ENCODE peak calls at places on chromosomes 11 and 22, in ten cellular contexts. S, U, C, W, I, Z, P, B, V and O are unnamed samples.
A peak's percentile ranks its signal among the peaks of the same experiment; 100 is the strongest.

GRCh38 chr11:117097567-117098268 is 510 bp downstream of the SIK3 start:
- DNase-seq in S (peak; percentile 61), U (peak; percentile 18), C (peak; percentile 38), W (no peak), I (peak; percentile 43), Z (peak; percentile 77), P (no peak), B (no peak), V (no peak), O (no peak)

GRCh38 chr22:22959147-22959827 is 71.7 kb downstream of the IGLL5 start:
- DNase-seq in S (peak; percentile 92), U (peak; percentile 83), C (peak; percentile 85), W (peak; percentile 61), I (peak; percentile 31), Z (peak; percentile 64), P (peak; percentile 66), B (peak; percentile 51), V (peak; percentile 67), O (peak; percentile 37)

GRCh38 chr22:22171357-22172218 is 73.0 kb upstream of the VPREB1 start:
- DNase-seq in S (no peak), U (peak; percentile 47), C (peak; percentile 28), W (no peak), I (peak; percentile 8), Z (no peak), P (no peak), B (no peak), V (no peak), O (no peak)

GRCh38 chr22:36362819-36363377 is 24.9 kb downstream of the MYH9 start:
- DNase-seq in S (no peak), U (no peak), C (peak; percentile 59), W (no peak), I (peak; percentile 60), Z (no peak), P (no peak), B (no peak), V (no peak), O (no peak)

GRCh38 chr11:3219281-3219892 is 774 bp upstream of the MRGPRG start:
- DNase-seq in S (no peak), U (no peak), C (no peak), W (no peak), I (no peak), Z (no peak), P (no peak), B (no peak), V (no peak), O (no peak)

GRCh38 chr22:37077802-37078448 is 26.4 kb downstream of the KCTD17 start:
- DNase-seq in S (peak; percentile 42), U (peak; percentile 84), C (peak; percentile 55), W (no peak), I (peak; percentile 50), Z (peak; percentile 81), P (peak; percentile 25), B (no peak), V (peak; percentile 77), O (peak; percentile 80)

GRCh38 chr11:13923716-13924650 is 38.5 kb upstream of the SPON1 start:
- DNase-seq in S (no peak), U (no peak), C (no peak), W (no peak), I (no peak), Z (no peak), P (no peak), B (no peak), V (peak; percentile 42), O (no peak)

GRCh38 chr11:984576-984975 is 51.9 kb downstream of the MUC6 start:
- DNase-seq in S (no peak), U (no peak), C (no peak), W (no peak), I (no peak), Z (no peak), P (no peak), B (no peak), V (no peak), O (no peak)

GRCh38 chr22:43622886-43623285 is 189.2 kb downstream of the EFCAB6 start:
- DNase-seq in S (no peak), U (no peak), C (peak; percentile 54), W (no peak), I (no peak), Z (no peak), P (no peak), B (no peak), V (no peak), O (no peak)

GRCh38 chr11:2761131-2762030 is 61.6 kb upstream of the KCNQ1OT1 start:
- DNase-seq in S (no peak), U (no peak), C (no peak), W (no peak), I (no peak), Z (peak; percentile 40), P (no peak), B (no peak), V (no peak), O (peak; percentile 3)

GRCh38 chr22:41132555-41132954 is 40.2 kb downstream of the EP300 start:
- DNase-seq in S (no peak), U (no peak), C (no peak), W (no peak), I (no peak), Z (no peak), P (no peak), B (no peak), V (no peak), O (no peak)

GRCh38 chr11:72668645-72669347 is 5.4 kb downstream of the PDE2A start:
- DNase-seq in S (no peak), U (no peak), C (no peak), W (no peak), I (no peak), Z (no peak), P (no peak), B (no peak), V (no peak), O (no peak)

GRCh38 chr11:110366234-110366633 is 63.5 kb upstream of the FDX1 start:
- DNase-seq in S (peak; percentile 32), U (peak; percentile 51), C (peak; percentile 42), W (peak; percentile 5), I (peak; percentile 45), Z (peak; percentile 71), P (no peak), B (no peak), V (no peak), O (no peak)

GRCh38 chr11:121199516-121199915 is 93.1 kb upstream of the SC5D start:
- DNase-seq in S (no peak), U (no peak), C (no peak), W (no peak), I (peak; percentile 35), Z (no peak), P (no peak), B (no peak), V (no peak), O (no peak)

GRCh38 chr11:14249121-14249963 is 109.6 kb downstream of the RRAS2 start:
- DNase-seq in S (peak; percentile 84), U (peak; percentile 54), C (peak; percentile 75), W (peak; percentile 59), I (peak; percentile 57), Z (peak; percentile 75), P (peak; percentile 51), B (peak; percentile 72), V (peak; percentile 62), O (peak; percentile 59)

GRCh38 chr11:68691402-68691784 is 7.0 kb downstream of the GAL start:
- DNase-seq in S (no peak), U (no peak), C (no peak), W (no peak), I (no peak), Z (no peak), P (no peak), B (no peak), V (no peak), O (no peak)

GRCh38 chr22:40051322-40051721 is 56.6 kb downstream of the FAM83F start:
- DNase-seq in S (peak; percentile 34), U (no peak), C (no peak), W (no peak), I (peak; percentile 19), Z (no peak), P (no peak), B (no peak), V (no peak), O (no peak)

GRCh38 chr11:46343520-46343919 is 3.7 kb upstream of the DGKZ start:
- DNase-seq in S (no peak), U (no peak), C (no peak), W (no peak), I (no peak), Z (no peak), P (no peak), B (no peak), V (no peak), O (no peak)

GRCh38 chr11:65575568-65576231 is at the start of gene EHBP1L1:
- DNase-seq in S (no peak), U (peak; percentile 83), C (peak; percentile 65), W (peak; percentile 75), I (peak; percentile 71), Z (peak; percentile 92), P (no peak), B (peak; percentile 43), V (peak; percentile 75), O (peak; percentile 68)

GRCh38 chr22:24554316-24555159 is at the start of gene GUCD1:
- DNase-seq in S (peak; percentile 16), U (peak; percentile 13), C (peak; percentile 25), W (no peak), I (peak; percentile 72), Z (peak; percentile 66), P (no peak), B (no peak), V (peak; percentile 3), O (no peak)

GRCh38 chr22:19520007-19520406 is 4.2 kb downstream of the CLDN5 start:
- DNase-seq in S (no peak), U (no peak), C (no peak), W (no peak), I (no peak), Z (no peak), P (no peak), B (no peak), V (no peak), O (no peak)

GRCh38 chr11:87061766-87062165 is 24.0 kb downstream of the TMEM135 start:
- DNase-seq in S (no peak), U (no peak), C (no peak), W (no peak), I (no peak), Z (no peak), P (no peak), B (no peak), V (no peak), O (no peak)

GRCh38 chr11:104003491-104003890 is 32.9 kb upstream of the DDI1 start:
- DNase-seq in S (no peak), U (no peak), C (no peak), W (no peak), I (peak; percentile 43), Z (no peak), P (no peak), B (no peak), V (no peak), O (no peak)

GRCh38 chr11:11553595-11553994 is 68.2 kb downstream of the GALNT18 start:
- DNase-seq in S (peak; percentile 32), U (no peak), C (no peak), W (no peak), I (no peak), Z (no peak), P (no peak), B (no peak), V (no peak), O (no peak)

GRCh38 chr11:124762624-124763155 is 600 bp upstream of the ESAM start:
- DNase-seq in S (no peak), U (no peak), C (no peak), W (peak; percentile 32), I (no peak), Z (no peak), P (no peak), B (no peak), V (no peak), O (no peak)

GRCh38 chr11:60119708-60120107 is 31.2 kb downstream of the MS4A2 start:
- DNase-seq in S (no peak), U (no peak), C (no peak), W (no peak), I (no peak), Z (no peak), P (no peak), B (no peak), V (no peak), O (no peak)

GRCh38 chr22:50438305-50439275 is 36.2 kb downstream of the SBF1 start:
- DNase-seq in S (no peak), U (no peak), C (no peak), W (no peak), I (no peak), Z (peak; percentile 52), P (no peak), B (no peak), V (no peak), O (no peak)

GRCh38 chr22:22109693-22110466 is 127.3 kb upstream of the TOP3B start:
- DNase-seq in S (no peak), U (no peak), C (no peak), W (no peak), I (no peak), Z (no peak), P (no peak), B (no peak), V (no peak), O (no peak)